ENCODE peak calls at places on chromosomes 2 and 18, in four cellular contexts. One of them, this sample, is unnamed.

GRCh38 chr18:36314098-36314497 is 16.6 kb downstream of the FHOD3 start:
- DNase-seq in HepG2: no peak
- DNase-seq in HEK293T: no peak
- DNase-seq in GM12878: no peak
- DNase-seq in this sample: no peak

GRCh38 chr2:70982971-70983370 is 4.5 kb downstream of the ANKRD53 start:
- DNase-seq in HepG2: no peak
- DNase-seq in HEK293T: no peak
- DNase-seq in GM12878: no peak
- DNase-seq in this sample: no peak

GRCh38 chr2:177572236-177572671 is 179.7 kb downstream of the AGPS start:
- DNase-seq in HEK293T: no peak
- DNase-seq in HepG2: peak
- DNase-seq in GM12878: no peak
- DNase-seq in this sample: no peak

GRCh38 chr18:54558609-54559585 is 32.1 kb upstream of the DYNAP start:
- DNase-seq in GM12878: peak
- DNase-seq in HepG2: peak
- DNase-seq in HEK293T: no peak
- DNase-seq in this sample: peak

GRCh38 chr18:44637210-44638051 is 43.3 kb upstream of the SETBP1 start:
- DNase-seq in GM12878: no peak
- DNase-seq in HEK293T: no peak
- DNase-seq in HepG2: no peak
- DNase-seq in this sample: no peak

GRCh38 chr2:238926761-238927611 is 79.1 kb downstream of the TWIST2 start:
- DNase-seq in HEK293T: no peak
- DNase-seq in HepG2: no peak
- DNase-seq in GM12878: no peak
- DNase-seq in this sample: no peak

GRCh38 chr18:3481696-3482210 is 31.8 kb downstream of the TGIF1 start:
- DNase-seq in HEK293T: peak
- DNase-seq in HepG2: peak
- DNase-seq in GM12878: no peak
- DNase-seq in this sample: peak

GRCh38 chr2:150598383-150598782 is 110.9 kb upstream of the RND3 start:
- DNase-seq in HEK293T: no peak
- DNase-seq in HepG2: no peak
- DNase-seq in GM12878: no peak
- DNase-seq in this sample: no peak

GRCh38 chr2:199992296-199992695 is 36.9 kb downstream of the MAIP1 start:
- DNase-seq in GM12878: no peak
- DNase-seq in HEK293T: no peak
- DNase-seq in HepG2: no peak
- DNase-seq in this sample: no peak

GRCh38 chr18:79432376-79433120 is 36.8 kb downstream of the NFATC1 start:
- DNase-seq in HepG2: no peak
- DNase-seq in GM12878: no peak
- DNase-seq in HEK293T: no peak
- DNase-seq in this sample: no peak

GRCh38 chr2:127410871-127411396 is 7.3 kb upstream of the PROC start:
- DNase-seq in HepG2: peak
- DNase-seq in HEK293T: no peak
- DNase-seq in GM12878: no peak
- DNase-seq in this sample: no peak

GRCh38 chr18:5398269-5398668 is 102.7 kb upstream of the ZBTB14 start:
- DNase-seq in HEK293T: no peak
- DNase-seq in GM12878: no peak
- DNase-seq in HepG2: no peak
- DNase-seq in this sample: no peak

GRCh38 chr2:50953021-50953420 is 78.9 kb downstream of the NRXN1 start:
- DNase-seq in GM12878: no peak
- DNase-seq in HepG2: peak
- DNase-seq in HEK293T: no peak
- DNase-seq in this sample: no peak

GRCh38 chr2:217325251-217325650 is 465.4 kb upstream of the TNP1 start:
- DNase-seq in HEK293T: no peak
- DNase-seq in GM12878: no peak
- DNase-seq in HepG2: peak
- DNase-seq in this sample: no peak

GRCh38 chr2:100819365-100820345 is at the start of gene NPAS2:
- DNase-seq in HEK293T: peak
- DNase-seq in GM12878: no peak
- DNase-seq in HepG2: peak
- DNase-seq in this sample: peak

GRCh38 chr2:120867290-120868231 is 131.9 kb downstream of the GLI2 start:
- DNase-seq in HepG2: no peak
- DNase-seq in HEK293T: no peak
- DNase-seq in GM12878: no peak
- DNase-seq in this sample: peak

GRCh38 chr2:105537466-105537865 is 138.6 kb upstream of the FHL2 start:
- DNase-seq in HepG2: no peak
- DNase-seq in GM12878: no peak
- DNase-seq in HEK293T: no peak
- DNase-seq in this sample: no peak

GRCh38 chr2:233061591-233062446 is 1.7 kb downstream of the INPP5D start:
- DNase-seq in HEK293T: no peak
- DNase-seq in HepG2: peak
- DNase-seq in GM12878: no peak
- DNase-seq in this sample: peak

GRCh38 chr2:218992196-218992595 is 1.0 kb downstream of the CRYBA2 start:
- DNase-seq in HEK293T: no peak
- DNase-seq in GM12878: no peak
- DNase-seq in HepG2: no peak
- DNase-seq in this sample: no peak

GRCh38 chr2:238190445-238190844 is 13.1 kb downstream of the ILKAP start:
- DNase-seq in HepG2: no peak
- DNase-seq in GM12878: no peak
- DNase-seq in HEK293T: no peak
- DNase-seq in this sample: no peak

GRCh38 chr2:32264422-32265149 is at the start of gene NLRC4:
- DNase-seq in HEK293T: no peak
- DNase-seq in HepG2: no peak
- DNase-seq in GM12878: no peak
- DNase-seq in this sample: no peak

GRCh38 chr2:3349211-3349693 is 28.4 kb downstream of the EIPR1 start:
- DNase-seq in HepG2: no peak
- DNase-seq in HEK293T: no peak
- DNase-seq in GM12878: no peak
- DNase-seq in this sample: no peak

GRCh38 chr2:235232474-235233435 is 261.1 kb upstream of the AGAP1 start:
- DNase-seq in HEK293T: no peak
- DNase-seq in HepG2: no peak
- DNase-seq in GM12878: no peak
- DNase-seq in this sample: no peak

GRCh38 chr2:40516604-40517003 is 64.7 kb upstream of the SLC8A1 start:
- DNase-seq in HepG2: no peak
- DNase-seq in GM12878: no peak
- DNase-seq in HEK293T: no peak
- DNase-seq in this sample: no peak

GRCh38 chr2:128611421-128612320 is 293.0 kb upstream of the HS6ST1 start:
- DNase-seq in HEK293T: no peak
- DNase-seq in GM12878: no peak
- DNase-seq in HepG2: no peak
- DNase-seq in this sample: no peak

GRCh38 chr2:26757873-26758789 is 6.0 kb upstream of the SLC35F6 start:
- DNase-seq in HepG2: peak
- DNase-seq in HEK293T: no peak
- DNase-seq in GM12878: peak
- DNase-seq in this sample: no peak

GRCh38 chr2:103667335-103667884 is 905.6 kb downstream of the TMEM182 start:
- DNase-seq in HEK293T: no peak
- DNase-seq in GM12878: no peak
- DNase-seq in HepG2: no peak
- DNase-seq in this sample: no peak

GRCh38 chr2:148124271-148124670 is 103.4 kb downstream of the MBD5 start:
- DNase-seq in HepG2: no peak
- DNase-seq in GM12878: no peak
- DNase-seq in HEK293T: no peak
- DNase-seq in this sample: no peak

GRCh38 chr18:8831531-8831930 is 126.2 kb downstream of the MTCL1 start:
- DNase-seq in HepG2: no peak
- DNase-seq in GM12878: no peak
- DNase-seq in HEK293T: no peak
- DNase-seq in this sample: no peak

GRCh38 chr2:104262714-104263113 is 591.2 kb upstream of the POU3F3 start:
- DNase-seq in GM12878: no peak
- DNase-seq in HepG2: no peak
- DNase-seq in HEK293T: no peak
- DNase-seq in this sample: no peak

GRCh38 chr2:101998556-101999121 is 6.9 kb downstream of the IL1R2 start:
- DNase-seq in HEK293T: no peak
- DNase-seq in GM12878: no peak
- DNase-seq in HepG2: peak
- DNase-seq in this sample: no peak

GRCh38 chr2:176584333-176584732 is 315.1 kb downstream of the MTX2 start:
- DNase-seq in GM12878: no peak
- DNase-seq in HepG2: no peak
- DNase-seq in HEK293T: no peak
- DNase-seq in this sample: no peak

GRCh38 chr2:66596229-66596628 is 161.3 kb downstream of the MEIS1 start:
- DNase-seq in GM12878: no peak
- DNase-seq in HepG2: no peak
- DNase-seq in HEK293T: no peak
- DNase-seq in this sample: no peak

GRCh38 chr18:49368161-49368875 is 92.1 kb downstream of the DYM start:
- DNase-seq in HEK293T: no peak
- DNase-seq in HepG2: no peak
- DNase-seq in GM12878: no peak
- DNase-seq in this sample: no peak

GRCh38 chr2:20302019-20302418 is 48.6 kb downstream of the PUM2 start:
- DNase-seq in HEK293T: no peak
- DNase-seq in GM12878: no peak
- DNase-seq in HepG2: no peak
- DNase-seq in this sample: no peak

GRCh38 chr2:65639156-65639876 is 206.9 kb upstream of the SPRED2 start:
- DNase-seq in GM12878: no peak
- DNase-seq in HepG2: no peak
- DNase-seq in HEK293T: no peak
- DNase-seq in this sample: no peak

DNA sequence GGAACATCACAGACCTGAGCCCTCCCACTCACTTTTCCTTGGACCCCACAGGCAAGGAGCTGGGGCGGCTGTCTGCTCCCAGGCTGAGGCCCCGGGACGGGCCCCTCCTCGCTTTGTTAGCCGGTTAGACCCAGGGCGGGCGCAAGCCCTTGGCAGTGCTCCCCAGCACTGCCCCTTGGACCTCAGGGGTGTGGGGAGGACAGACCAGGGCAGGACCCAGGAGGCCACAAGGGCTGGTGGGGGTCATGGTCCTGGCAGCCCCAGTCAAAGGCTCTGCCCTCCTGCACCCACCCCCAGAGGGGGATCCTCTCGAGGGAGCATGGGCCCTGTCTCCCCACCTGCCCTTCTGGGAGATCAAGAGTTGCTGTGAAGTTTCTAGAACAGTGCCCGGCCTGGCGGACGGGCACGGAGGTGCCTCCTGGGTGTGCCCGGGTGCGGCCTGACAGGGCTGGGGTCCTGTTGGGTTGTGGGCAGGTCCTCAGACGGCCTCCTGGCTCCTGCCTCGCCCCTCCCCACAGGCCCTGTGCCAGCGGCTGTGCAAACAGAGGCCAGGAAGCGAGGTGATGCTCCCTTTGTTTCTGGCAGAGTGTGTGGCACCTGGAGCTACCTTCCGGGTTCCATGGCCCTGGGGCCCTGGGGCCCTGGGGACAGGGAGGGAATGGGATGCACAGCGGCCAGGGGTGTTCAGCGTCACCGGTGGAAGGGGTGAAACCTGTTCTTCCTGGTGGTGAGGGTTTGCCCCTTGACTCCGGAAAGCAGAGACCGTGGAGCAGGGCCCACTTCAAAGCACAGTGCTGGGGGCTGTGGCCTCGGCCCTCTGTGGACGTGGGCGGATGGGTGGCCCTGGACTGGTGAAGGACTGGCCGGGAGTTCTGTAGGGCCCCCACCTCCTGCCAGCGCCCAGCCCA is 2.9 kb upstream of the GAL3ST2 start:
- DNase-seq in HEK293T: no peak
- DNase-seq in HepG2: peak
- DNase-seq in GM12878: no peak
- DNase-seq in this sample: no peak
- TF ChIP-seq TARDBP in HEK293T: no peak
- TF ChIP-seq TARDBP in HepG2: peak
- TF ChIP-seq TARDBP in GM12878: no peak
- TF ChIP-seq TARDBP in this sample: no peak

DNA sequence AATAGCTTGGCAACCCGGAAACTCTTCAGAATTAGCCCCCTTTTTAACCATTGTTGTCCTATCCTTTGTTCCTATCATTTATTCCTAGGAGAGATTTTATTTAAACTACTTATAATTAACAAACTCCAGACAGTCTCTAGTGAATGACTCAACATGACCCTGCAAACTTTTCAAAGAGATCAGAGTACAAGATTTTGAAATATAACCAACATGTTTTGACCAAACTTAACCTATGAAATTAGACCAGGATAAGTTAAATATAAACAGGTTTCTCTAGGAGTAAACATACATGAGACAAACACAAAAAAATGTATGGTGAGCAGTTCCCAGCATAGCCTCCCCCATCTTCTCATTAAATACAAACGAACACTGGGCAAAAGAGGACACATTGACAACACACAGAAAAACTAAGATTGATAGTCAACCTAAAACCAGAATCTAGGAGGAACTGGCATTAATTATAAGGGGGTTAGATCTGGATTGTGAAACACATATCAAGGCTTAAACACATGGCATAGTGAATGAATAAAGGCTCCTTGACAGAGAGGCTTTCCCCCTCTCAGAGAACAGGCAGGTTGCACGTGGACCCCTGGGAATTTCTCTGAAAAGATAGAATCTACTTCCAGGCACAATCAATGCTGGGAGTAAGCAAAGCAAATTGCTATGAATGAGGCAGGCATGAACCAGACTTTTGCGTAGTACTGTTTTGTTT is 284.1 kb downstream of the IRS1 start:
- DNase-seq in HEK293T: no peak
- DNase-seq in HepG2: peak
- DNase-seq in GM12878: no peak
- DNase-seq in this sample: no peak
- TF ChIP-seq TARDBP in HEK293T: no peak
- TF ChIP-seq TARDBP in HepG2: no peak
- TF ChIP-seq TARDBP in GM12878: no peak
- TF ChIP-seq TARDBP in this sample: no peak

DNA sequence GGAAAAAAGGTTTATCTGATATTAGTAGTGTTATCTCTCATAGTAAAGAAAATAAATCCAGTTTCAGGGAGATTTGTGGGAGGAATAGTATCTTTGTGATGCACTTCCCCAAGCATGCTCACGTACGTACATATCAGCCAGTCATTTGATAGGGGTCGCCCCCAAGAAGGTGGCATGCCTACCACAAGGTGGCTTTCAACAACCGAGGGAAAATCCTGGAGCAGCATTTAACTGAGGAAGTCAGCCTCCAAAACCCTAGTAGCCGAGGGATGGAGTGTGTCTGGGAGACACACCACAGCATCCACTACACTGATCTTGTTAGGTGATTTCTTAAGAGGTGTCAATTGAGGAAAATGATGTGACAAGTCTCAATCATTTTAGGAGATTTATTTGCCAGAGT is 623.9 kb downstream of the NYAP2 start:
- DNase-seq in GM12878: no peak
- DNase-seq in HepG2: peak
- DNase-seq in HEK293T: no peak
- DNase-seq in this sample: no peak
- TF ChIP-seq TARDBP in GM12878: no peak
- TF ChIP-seq TARDBP in HepG2: peak
- TF ChIP-seq TARDBP in HEK293T: no peak
- TF ChIP-seq TARDBP in this sample: no peak

GRCh38 chr18:77173274-77174030 is 40.9 kb upstream of the MBP start:
- DNase-seq in HepG2: no peak
- DNase-seq in HEK293T: no peak
- DNase-seq in GM12878: no peak
- DNase-seq in this sample: no peak
- TF ChIP-seq TARDBP in HepG2: no peak
- TF ChIP-seq TARDBP in HEK293T: no peak
- TF ChIP-seq TARDBP in GM12878: no peak
- TF ChIP-seq TARDBP in this sample: no peak

This sample was measured in K562.